ENCODE peak calls at places on chromosomes 13 and 19, in nine cellular contexts. I, K, N, B, Q, M, L, R and Z are unnamed samples.

GRCh38 chr19:36060430-36060829 is 5.7 kb downstream of the WDR62 start:
- DNase-seq in Q (no peak), R (no peak), M (peak), N (no peak), B (peak), K (peak), I (peak), L (peak), Z (no peak)

GRCh38 chr19:56567274-56568120 is at the start of gene ZNF470:
- DNase-seq in B (peak), I (peak), Q (peak), N (peak), R (peak), K (peak), L (peak), M (peak), Z (peak)

GRCh38 chr13:50645092-50645491 is 198.4 kb downstream of the DLEU7 start:
- DNase-seq in L (peak), I (no peak), R (no peak), B (no peak), N (no peak), K (no peak), Q (no peak), M (no peak), Z (no peak)

GRCh38 chr19:36508325-36508724 is 19.0 kb upstream of the ZNF566 start:
- DNase-seq in B (no peak), K (no peak), R (no peak), I (no peak), L (no peak), M (no peak), Q (no peak), N (no peak), Z (no peak)

GRCh38 chr19:45922281-45922680 is 7.7 kb upstream of the NANOS2 start:
- DNase-seq in K (no peak), N (no peak), I (no peak), R (no peak), Q (no peak), M (no peak), B (no peak), L (no peak), Z (no peak)

GRCh38 chr19:33685541-33685940 is 63.8 kb downstream of the CHST8 start:
- DNase-seq in M (no peak), K (no peak), N (no peak), B (no peak), Q (no peak), L (no peak), R (no peak), I (no peak), Z (no peak)

GRCh38 chr19:17086811-17087210 is 11.2 kb downstream of the MYO9B start:
- DNase-seq in K (no peak), I (no peak), N (no peak), M (no peak), B (no peak), Q (no peak), R (no peak), L (no peak), Z (no peak)

GRCh38 chr19:38251564-38252051 is 4.6 kb downstream of the PPP1R14A start:
- DNase-seq in K (no peak), M (no peak), B (peak), L (peak), I (no peak), Q (no peak), N (no peak), R (no peak), Z (no peak)

GRCh38 chr19:3613765-3614661 is 7.3 kb upstream of the TBXA2R start:
- DNase-seq in Q (no peak), R (no peak), L (no peak), M (no peak), I (no peak), N (no peak), K (no peak), B (no peak), Z (no peak)

GRCh38 chr19:4967738-4968461 is 1.0 kb upstream of the KDM4B start:
- DNase-seq in K (no peak), Q (no peak), B (no peak), N (no peak), L (no peak), I (no peak), R (no peak), M (no peak), Z (no peak)

GRCh38 chr13:113364371-113364932 is 522 bp upstream of the GRTP1 start:
- DNase-seq in I (peak), Q (no peak), K (no peak), R (no peak), B (no peak), L (no peak), N (no peak), M (no peak), Z (no peak)

GRCh38 chr19:55165952-55166529 is 372 bp downstream of the DNAAF3 start:
- DNase-seq in M (peak), R (no peak), B (peak), N (no peak), K (peak), Q (peak), I (peak), L (peak), Z (peak)

GRCh38 chr13:27362064-27362751 is 62.2 kb upstream of the GTF3A start:
- DNase-seq in N (peak), R (no peak), K (peak), B (peak), Q (peak), I (peak), L (peak), M (peak), Z (peak)

GRCh38 chr13:107650081-107650701 is 565.1 kb downstream of the LIG4 start:
- DNase-seq in K (no peak), Q (peak), I (no peak), M (peak), R (no peak), B (peak), L (peak), N (no peak), Z (peak)

GRCh38 chr19:33456845-33457220 is 64.8 kb downstream of the PEPD start:
- DNase-seq in Q (no peak), K (no peak), B (no peak), L (no peak), R (no peak), M (no peak), N (no peak), I (no peak), Z (no peak)

GRCh38 chr19:54121259-54121658 is 5.7 kb downstream of the PRPF31 start:
- DNase-seq in N (no peak), Q (no peak), M (no peak), B (no peak), R (no peak), I (no peak), K (no peak), L (no peak), Z (no peak)

GRCh38 chr19:43534811-43535761 is 2.1 kb downstream of the ZNF575 start:
- DNase-seq in R (no peak), Q (no peak), B (peak), I (no peak), K (peak), L (peak), M (peak), N (no peak), Z (no peak)

GRCh38 chr19:1213391-1214286 is 8.1 kb downstream of the STK11 start:
- DNase-seq in B (peak), I (no peak), M (no peak), L (peak), K (no peak), R (peak), Q (no peak), N (no peak), Z (no peak)

GRCh38 chr13:37481005-37481857 is 117.3 kb downstream of the POSTN start:
- DNase-seq in M (peak), K (no peak), Q (no peak), I (peak), R (no peak), L (no peak), B (no peak), N (no peak), Z (peak)

GRCh38 chr13:98540476-98540875 is 36.4 kb downstream of the STK24 start:
- DNase-seq in B (no peak), L (no peak), R (no peak), N (no peak), K (no peak), M (no peak), Q (no peak), I (no peak), Z (no peak)

GRCh38 chr19:2089727-2090053 is 6.4 kb downstream of the MOB3A start:
- DNase-seq in R (no peak), N (no peak), K (no peak), B (no peak), I (no peak), Q (no peak), L (no peak), M (no peak), Z (no peak)

GRCh38 chr19:18809149-18809978 is 18.3 kb upstream of the COMP start:
- DNase-seq in R (peak), L (peak), M (peak), N (no peak), Q (no peak), I (no peak), B (peak), K (no peak), Z (no peak)

GRCh38 chr19:480016-480855 is 16.1 kb upstream of the MADCAM1 start:
- DNase-seq in N (no peak), I (no peak), L (peak), B (no peak), R (no peak), K (peak), M (no peak), Q (no peak), Z (no peak)

GRCh38 chr13:113964251-113964995 is 9.5 kb downstream of the C13orf46 start:
- DNase-seq in R (no peak), Q (no peak), N (no peak), I (no peak), B (no peak), K (no peak), M (no peak), L (no peak), Z (no peak)

GRCh38 chr19:13460045-13460444 is 46.2 kb downstream of the CACNA1A start:
- DNase-seq in Q (peak), I (peak), L (no peak), B (no peak), N (no peak), R (no peak), M (no peak), K (no peak), Z (no peak)

GRCh38 chr13:50588736-50589135 is 254.8 kb downstream of the DLEU7 start:
- DNase-seq in R (no peak), B (no peak), Q (no peak), M (no peak), K (no peak), N (no peak), L (no peak), I (no peak), Z (no peak)

GRCh38 chr13:33441015-33441414 is 155.5 kb upstream of the STARD13 start:
- DNase-seq in B (peak), Q (peak), K (peak), I (no peak), L (no peak), M (peak), N (no peak), R (no peak), Z (peak)

GRCh38 chr13:20960663-20961309 is 58.2 kb upstream of the XPO4 start:
- DNase-seq in N (no peak), K (no peak), R (no peak), B (no peak), I (peak), Q (no peak), L (no peak), M (no peak), Z (peak)

GRCh38 chr19:1047696-1048147 is 7.8 kb downstream of the ABCA7 start:
- DNase-seq in L (no peak), I (no peak), N (no peak), K (no peak), M (no peak), B (no peak), Q (no peak), R (no peak), Z (no peak)

GRCh38 chr19:46283771-46284170 is 13.1 kb upstream of the HIF3A start:
- DNase-seq in R (no peak), N (no peak), Q (no peak), B (no peak), L (no peak), K (no peak), I (no peak), M (no peak), Z (no peak)

GRCh38 chr13:33751151-33751550 is 66.8 kb upstream of the RFC3 start:
- DNase-seq in M (no peak), B (no peak), K (no peak), I (no peak), L (peak), Q (no peak), N (no peak), R (no peak), Z (no peak)

GRCh38 chr19:11699931-11700794 is 38.6 kb downstream of the ZNF823 start:
- DNase-seq in N (no peak), L (peak), M (peak), R (no peak), B (peak), I (peak), Q (no peak), K (peak), Z (no peak)